ENCODE peak calls at places on chromosomes 11 and 22, in five cellular contexts. T, P, U, I and W are unnamed samples.

GRCh38 chr11:22192642-22193347 is at the start of gene ANO5:
- DNase-seq in T (peak; percentile 78), P (no peak), U (peak; percentile 87), I (peak; percentile 89), W (peak; percentile 7)

GRCh38 chr11:8698379-8698851 is 15.8 kb downstream of the RPL27A start:
- DNase-seq in T (peak; percentile 58), P (no peak), U (no peak), I (no peak), W (no peak)

GRCh38 chr11:134524876-134525845 is 113.1 kb upstream of the B3GAT1 start:
- DNase-seq in T (no peak), P (no peak), U (no peak), I (no peak), W (no peak)

GRCh38 chr22:39414377-39414776 is 14.8 kb downstream of the TAB1 start:
- DNase-seq in T (no peak), P (no peak), U (no peak), I (no peak), W (no peak)

GRCh38 chr11:88596786-88597185 is 259.2 kb upstream of the CTSC start:
- DNase-seq in T (no peak), P (no peak), U (no peak), I (no peak), W (peak; percentile 8)

GRCh38 chr11:114134870-114135269 is 75.4 kb downstream of the ZBTB16 start:
- DNase-seq in T (peak; percentile 57), P (no peak), U (no peak), I (no peak), W (peak; percentile 97)

GRCh38 chr22:19275919-19276600 is 15.5 kb downstream of the CLTCL1 start:
- DNase-seq in T (no peak), P (no peak), U (no peak), I (no peak), W (no peak)

GRCh38 chr11:48172818-48173609 is 43.6 kb upstream of the OR4B1 start:
- DNase-seq in T (peak; percentile 80), P (peak; percentile 15), U (peak; percentile 76), I (peak; percentile 76), W (peak; percentile 72)

GRCh38 chr22:38262051-38262795 is 10.6 kb downstream of the TMEM184B start:
- DNase-seq in T (no peak), P (no peak), U (peak; percentile 65), I (peak; percentile 29), W (peak; percentile 57)

GRCh38 chr11:79617561-79617960 is 176.7 kb upstream of the TENM4 start:
- DNase-seq in T (peak; percentile 35), P (no peak), U (no peak), I (no peak), W (no peak)

GRCh38 chr11:86034710-86035109 is 34.2 kb downstream of the PICALM start:
- DNase-seq in T (no peak), P (no peak), U (no peak), I (no peak), W (no peak)

GRCh38 chr11:102226702-102227101 is 90.6 kb upstream of the BIRC3 start:
- DNase-seq in T (peak; percentile 10), P (no peak), U (no peak), I (no peak), W (peak; percentile 47)

GRCh38 chr11:133265536-133265935 is 266.8 kb downstream of the OPCML start:
- DNase-seq in T (no peak), P (no peak), U (no peak), I (no peak), W (no peak)

GRCh38 chr11:19769820-19770219 is 57.2 kb downstream of the NAV2 start:
- DNase-seq in T (no peak), P (no peak), U (no peak), I (no peak), W (peak; percentile 61)

DNA sequence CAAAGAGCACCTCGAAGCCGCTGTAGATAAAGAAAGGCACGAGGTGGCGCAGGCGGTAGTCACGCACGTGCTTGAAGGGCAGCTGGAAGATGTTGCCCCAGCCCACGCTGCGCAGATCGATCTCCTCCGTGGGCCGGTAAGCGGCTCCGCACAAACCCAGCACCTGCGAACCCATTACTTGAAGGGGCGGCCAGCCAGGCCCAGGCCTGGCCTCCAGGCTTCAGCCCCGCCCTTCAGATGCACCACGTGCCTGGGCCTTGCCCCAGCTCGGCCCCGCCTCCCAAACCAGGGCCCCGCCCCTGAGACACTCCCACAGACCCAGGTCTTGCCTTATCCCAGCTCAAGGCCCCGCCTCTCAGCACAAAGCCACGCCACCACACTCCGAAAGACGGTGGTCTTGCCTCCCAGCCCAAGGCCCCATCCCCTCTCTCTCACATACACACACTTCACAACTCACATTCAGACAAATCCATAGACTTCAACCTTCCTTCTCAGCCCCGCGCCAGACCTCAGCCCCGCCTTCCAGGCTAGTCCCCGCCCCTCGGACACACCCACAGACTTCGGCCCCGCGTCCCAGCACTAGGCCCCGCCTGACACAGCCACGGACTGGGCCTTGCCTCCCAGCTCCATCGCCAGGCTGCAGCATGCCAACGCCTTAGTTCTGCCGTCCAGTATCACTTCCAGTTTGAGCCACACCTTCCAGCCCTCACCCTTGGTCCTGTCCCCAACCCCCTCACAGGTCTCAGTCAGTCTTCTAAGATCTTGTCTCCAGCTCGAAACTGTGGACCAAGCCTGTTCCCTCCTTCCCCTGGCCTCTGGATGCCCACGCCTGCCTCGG is 7.1 kb downstream of the UNC93B1 start:
- DNase-seq in T (peak; percentile 61), P (peak; percentile 89), U (peak; percentile 86), I (peak; percentile 71), W (peak; percentile 73)
- TF ChIP-seq EZH2phosphoT487 in T (no peak), P (no peak), U (no peak), I (no peak), W (no peak)

GRCh38 chr22:30240541-30241417 is 5.8 kb downstream of the LIF start:
- DNase-seq in T (no peak), P (no peak), U (no peak), I (no peak), W (no peak)
- H3K4me2 ChIP-seq in T (no peak overlapping the region), P (peak overlapping the region; percentile 26), U (no peak overlapping the region), I (no peak overlapping the region), W (no peak overlapping the region)

DNA sequence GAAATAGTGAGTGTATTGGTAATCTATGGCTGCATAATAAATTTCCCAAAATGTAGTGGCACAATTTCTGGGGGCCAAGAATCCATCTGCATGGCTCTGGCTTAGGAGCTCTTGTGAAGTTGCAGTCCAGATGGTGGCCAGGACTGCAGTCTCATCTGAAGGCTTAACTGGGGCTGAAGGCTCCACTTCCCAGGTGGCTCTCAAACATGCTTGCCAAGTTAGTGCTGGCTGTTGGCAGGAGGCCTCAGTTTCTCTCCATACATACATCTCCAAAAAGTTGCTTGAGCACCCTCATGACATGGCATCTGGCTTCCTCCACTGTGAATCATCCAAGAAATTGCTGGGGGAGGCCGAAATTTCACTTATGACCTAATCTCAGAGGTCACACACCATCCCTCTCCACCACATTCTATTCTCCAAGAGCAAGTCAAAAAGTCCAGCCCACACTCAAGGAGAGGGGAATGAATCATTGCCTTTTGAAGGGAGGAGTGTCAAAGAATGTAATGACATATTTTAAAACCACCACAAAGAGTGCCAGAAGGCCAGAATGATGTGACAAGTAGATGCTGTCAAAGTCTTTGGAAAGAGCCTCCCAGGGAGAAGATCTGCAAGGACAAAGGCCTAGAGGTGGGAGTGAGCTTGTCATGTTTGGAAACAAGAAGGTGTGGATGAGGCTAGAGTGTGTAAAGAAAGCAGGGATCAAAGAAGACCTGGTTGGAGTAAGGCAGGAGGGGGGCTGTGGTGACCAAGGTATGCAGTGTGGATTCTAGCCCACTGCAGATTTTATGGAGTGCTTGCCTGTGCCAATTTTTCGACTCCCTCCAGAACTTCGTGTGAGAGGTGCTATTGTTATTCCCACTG is 566.2 kb downstream of the MIAT start:
- DNase-seq in T (no peak), P (no peak), U (no peak), I (no peak), W (peak; percentile 96)
- TF ChIP-seq EZH2phosphoT487 in T (no peak), P (no peak), U (no peak), I (no peak), W (peak; percentile 86)

DNA sequence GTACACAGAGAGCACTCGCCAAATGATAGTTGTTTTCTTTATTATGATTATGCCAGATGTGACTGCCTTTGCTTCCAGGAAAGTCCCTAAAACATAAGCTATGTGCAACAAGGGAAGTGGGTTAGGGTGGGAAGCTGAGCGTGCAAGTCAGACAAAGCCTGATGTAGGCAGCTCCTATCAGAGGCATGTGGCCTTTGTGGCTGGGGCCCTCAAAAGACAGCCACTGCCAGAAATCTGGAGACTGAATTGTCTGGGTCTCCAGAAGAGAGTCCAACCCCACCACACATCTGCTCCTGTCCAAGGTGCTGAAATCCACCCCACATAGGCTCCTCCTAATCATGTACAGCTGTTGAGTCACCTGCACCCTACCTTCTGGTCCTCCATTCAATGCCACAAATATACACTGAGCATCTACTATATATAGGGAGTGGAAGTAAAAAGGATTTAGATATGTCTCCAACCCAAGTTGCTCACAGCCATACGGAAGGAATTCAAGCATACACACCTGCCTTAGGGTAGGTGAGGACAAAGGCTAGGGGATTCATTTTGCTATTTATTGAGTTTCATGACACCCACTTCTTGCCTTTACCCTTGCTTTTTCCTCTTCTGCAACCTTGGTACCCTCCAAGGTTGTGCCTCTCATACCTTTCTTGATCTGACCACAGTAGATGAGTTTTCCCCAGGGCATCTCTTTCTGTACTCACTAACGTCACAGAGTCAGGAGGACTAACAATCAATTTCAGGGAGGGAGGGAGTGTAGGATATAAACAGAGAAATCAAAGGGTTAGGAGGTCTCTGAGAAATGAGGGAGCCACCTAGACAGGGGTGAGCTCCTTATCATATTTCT is 12.4 kb downstream of the SEC14L3 start:
- DNase-seq in T (peak; percentile 58), P (no peak), U (peak; percentile 75), I (no peak), W (peak; percentile 32)
- H3K4me2 ChIP-seq in T (no peak overlapping the region), P (no peak overlapping the region), U (no peak overlapping the region), I (no peak overlapping the region), W (no peak overlapping the region)

DNA sequence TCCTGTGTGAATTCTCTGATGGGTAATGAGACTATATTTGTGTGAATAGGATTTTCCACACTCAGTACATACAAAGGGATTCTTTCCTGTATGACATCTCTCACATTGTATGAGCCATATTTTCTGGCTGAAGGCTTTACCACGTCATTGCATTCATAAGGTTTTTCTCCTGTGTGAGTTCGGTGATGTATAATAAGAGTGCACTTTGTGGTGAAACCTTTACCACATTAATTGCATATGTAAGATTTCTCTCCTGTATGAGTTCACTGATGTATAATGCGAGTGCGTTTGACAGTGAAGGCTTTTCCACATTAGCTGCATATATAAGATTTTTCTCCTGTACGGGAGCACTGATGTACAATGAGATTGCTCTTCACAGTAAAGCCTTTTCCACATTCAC is 455.4 kb upstream of the CNTN5 start:
- DNase-seq in T (no peak), P (no peak), U (no peak), I (no peak), W (no peak)
- TF ChIP-seq EZH2phosphoT487 in T (no peak), P (no peak), U (no peak), I (no peak), W (no peak)

GRCh38 chr11:125073616-125074483 is 10.7 kb downstream of the SLC37A2 start:
- DNase-seq in T (no peak), P (no peak), U (no peak), I (no peak), W (no peak)
- H3K4me2 ChIP-seq in T (no peak overlapping the region), P (no peak overlapping the region), U (no peak overlapping the region), I (no peak overlapping the region), W (no peak overlapping the region)

DNA sequence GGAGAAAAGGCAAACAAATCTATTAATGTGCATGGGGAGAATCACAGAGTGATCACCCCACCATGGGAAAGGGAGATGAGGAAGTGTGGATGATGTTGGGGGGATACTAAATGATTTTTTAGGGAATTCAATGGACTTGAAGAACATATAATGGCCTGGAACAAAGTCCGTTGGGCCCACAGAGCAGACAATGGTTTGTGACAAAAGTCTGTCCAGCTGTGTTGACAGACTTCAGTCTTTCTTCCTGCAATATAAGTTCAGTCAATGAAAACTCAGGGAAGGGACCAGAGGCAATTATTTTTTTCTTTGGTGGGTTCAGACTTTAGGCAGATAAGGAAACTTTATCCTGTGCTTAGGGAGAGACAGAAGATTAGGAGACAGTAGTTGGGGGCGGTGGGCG is 18.0 kb upstream of the HORMAD2 start:
- DNase-seq in T (no peak), P (no peak), U (no peak), I (no peak), W (no peak)
- TF ChIP-seq EZH2phosphoT487 in T (no peak), P (no peak), U (no peak), I (no peak), W (no peak)